ENCODE peak calls at places on chromosomes 7 and 10, in six cellular contexts. T, L, J, R, Z and N are unnamed samples. For H3K36me3, the result is how much of the 10 kb centered on the place peaks cover.

GRCh38 chr10:71399946-71400345 is 3.2 kb downstream of the CDH23 start:
- DNase-seq in R (no peak), Z (no peak), T (no peak), L (no peak), J (no peak), N (no peak)

GRCh38 chr7:24428676-24429075 is 144.6 kb upstream of the PALS2 start:
- DNase-seq in L (no peak), T (no peak), R (no peak), J (no peak), Z (no peak), N (no peak)

GRCh38 chr7:95335093-95335492 is 10.8 kb upstream of the PON1 start:
- DNase-seq in T (no peak), L (peak), Z (no peak), R (no peak), J (no peak), N (no peak)

GRCh38 chr10:102775973-102776669 is 32.4 kb downstream of the WBP1L start:
- DNase-seq in R (peak), Z (peak), J (no peak), T (peak), L (peak), N (no peak)

GRCh38 chr7:101878938-101879337 is 61.5 kb downstream of the CUX1 start:
- DNase-seq in T (no peak), R (no peak), L (no peak), Z (no peak), J (no peak), N (no peak)

GRCh38 chr10:104274762-104275721 is 6.1 kb downstream of the GSTO2 start:
- DNase-seq in J (peak), Z (no peak), R (peak), L (peak), T (peak), N (no peak)

GRCh38 chr7:1298051-1298937 is 65.6 kb downstream of the UNCX start:
- DNase-seq in L (no peak), R (no peak), J (no peak), T (no peak), Z (no peak), N (no peak)

GRCh38 chr7:94239661-94240234 is 154.9 kb upstream of the COL1A2 start:
- DNase-seq in J (peak), T (no peak), Z (no peak), R (peak), L (no peak), N (no peak)

GRCh38 chr10:102419561-102420442 is 834 bp upstream of the FBXL15 start:
- DNase-seq in J (peak), R (peak), T (peak), L (peak), Z (peak), N (peak)

GRCh38 chr7:8389898-8390642 is 43.3 kb upstream of the NXPH1 start:
- DNase-seq in J (no peak), R (peak), L (no peak), T (no peak), Z (peak), N (no peak)

GRCh38 chr7:132508724-132509348 is 67.4 kb downstream of the PLXNA4 start:
- DNase-seq in Z (no peak), R (peak), L (no peak), T (no peak), J (no peak), N (no peak)

GRCh38 chr10:43665054-43665453 is 16.4 kb upstream of the ZNF32 start:
- DNase-seq in R (no peak), L (peak), J (no peak), Z (no peak), T (no peak), N (no peak)

GRCh38 chr7:39950473-39951155 is 558 bp downstream of the CDK13 start:
- DNase-seq in Z (peak), T (peak), R (peak), L (peak), J (peak), N (peak)

GRCh38 chr10:15245530-15245929 is 77.0 kb upstream of the NMT2 start:
- DNase-seq in Z (no peak), T (peak), R (no peak), J (no peak), L (no peak), N (peak)

GRCh38 chr10:49175587-49176309 is 12.4 kb downstream of the TMEM273 start:
- DNase-seq in L (no peak), Z (no peak), J (peak), T (no peak), R (no peak), N (no peak)

GRCh38 chr7:132560825-132561529 is 15.3 kb downstream of the PLXNA4 start:
- DNase-seq in L (no peak), T (no peak), J (no peak), R (no peak), Z (no peak), N (no peak)

GRCh38 chr7:27700501-27700900 is 37.8 kb upstream of the HIBADH start:
- DNase-seq in Z (no peak), T (no peak), L (no peak), J (no peak), R (no peak), N (no peak)

GRCh38 chr10:119090968-119091367 is 10.4 kb upstream of the EIF3A start:
- DNase-seq in Z (no peak), T (peak), R (no peak), L (peak), J (no peak), N (no peak)

GRCh38 chr7:76329479-76329878 is 27.0 kb downstream of the HSPB1 start:
- DNase-seq in J (peak), L (no peak), Z (no peak), T (no peak), R (no peak), N (no peak)

GRCh38 chr10:12609435-12609834 is 260.1 kb downstream of the CAMK1D start:
- DNase-seq in J (no peak), L (no peak), R (no peak), T (no peak), Z (no peak), N (no peak)

GRCh38 chr7:31336202-31337035 is 4.1 kb downstream of the NEUROD6 start:
- DNase-seq in R (no peak), Z (no peak), J (peak), L (no peak), T (no peak), N (no peak)
- H3K4me3 ChIP-seq in R (peak), Z (no peak), J (peak), L (no peak), T (no peak), N (no peak)

GRCh38 chr10:75709830-75710229 is 278.4 kb downstream of the LRMDA start:
- DNase-seq in L (no peak), Z (no peak), R (no peak), J (no peak), T (no peak), N (no peak)
- H3K36me3 ChIP-seq in L (under half), Z (under half), R (under half), J (under half), T (under half), N (under half)

GRCh38 chr10:33487014-33487776 is 152.7 kb upstream of the NRP1 start:
- DNase-seq in Z (no peak), J (no peak), R (no peak), L (peak), T (peak), N (no peak)
- H3K4me3 ChIP-seq in Z (peak), J (no peak), R (no peak), L (peak), T (no peak), N (peak)

DNA sequence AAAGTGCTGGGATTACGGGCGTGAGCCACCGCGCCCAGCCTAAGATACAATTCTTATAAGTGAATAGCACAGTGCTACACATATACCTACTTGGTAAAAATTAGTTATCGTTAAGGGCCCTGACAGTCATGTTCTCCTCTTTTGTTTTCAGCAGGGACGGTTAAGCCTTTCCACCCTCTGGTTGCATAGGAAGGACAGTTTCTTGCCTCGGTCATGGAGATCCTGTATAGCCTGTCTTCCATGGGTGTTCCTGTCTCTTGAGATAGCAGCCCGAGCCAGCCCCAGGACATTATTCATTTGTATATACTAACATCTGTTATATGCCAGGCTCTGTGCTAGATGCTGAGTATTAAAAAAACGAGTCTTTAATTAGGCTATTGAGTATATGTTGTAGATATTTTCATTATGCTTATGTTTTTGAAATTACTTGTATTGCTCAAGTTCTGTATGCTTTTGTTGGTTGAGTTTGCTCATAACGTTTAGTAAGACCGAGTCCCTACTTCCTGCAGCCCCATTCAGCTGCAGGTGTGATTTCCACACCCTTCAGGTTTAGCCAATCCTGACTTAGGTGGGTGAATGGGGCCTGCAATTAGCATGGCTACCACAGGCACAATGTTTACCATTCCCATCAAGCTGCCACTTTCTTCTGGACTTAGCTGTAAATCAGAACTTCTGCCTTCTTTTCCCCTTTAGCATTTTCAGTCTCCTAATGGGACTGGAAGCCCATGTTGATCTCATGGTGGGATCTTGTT is 24.8 kb downstream of the CCSER2 start:
- DNase-seq in R (no peak), T (no peak), J (no peak), Z (no peak), L (no peak), N (no peak)
- H3K36me3 ChIP-seq in R (under half), T (under half), J (under half), Z (under half), L (under half), N (under half)

GRCh38 chr10:129101232-129101980 is 365.6 kb upstream of the MGMT start:
- DNase-seq in Z (no peak), R (no peak), L (no peak), T (no peak), J (no peak), N (peak)
- H3K4me3 ChIP-seq in Z (no peak), R (no peak), L (no peak), T (no peak), J (no peak), N (no peak)

GRCh38 chr7:139694389-139694676 is 83.5 kb downstream of the HIPK2 start:
- DNase-seq in L (no peak), J (no peak), Z (no peak), R (no peak), T (no peak), N (no peak)
- H3K36me3 ChIP-seq in L (under half), J (under half), Z (under half), R (half or more), T (under half), N (under half)

DNA sequence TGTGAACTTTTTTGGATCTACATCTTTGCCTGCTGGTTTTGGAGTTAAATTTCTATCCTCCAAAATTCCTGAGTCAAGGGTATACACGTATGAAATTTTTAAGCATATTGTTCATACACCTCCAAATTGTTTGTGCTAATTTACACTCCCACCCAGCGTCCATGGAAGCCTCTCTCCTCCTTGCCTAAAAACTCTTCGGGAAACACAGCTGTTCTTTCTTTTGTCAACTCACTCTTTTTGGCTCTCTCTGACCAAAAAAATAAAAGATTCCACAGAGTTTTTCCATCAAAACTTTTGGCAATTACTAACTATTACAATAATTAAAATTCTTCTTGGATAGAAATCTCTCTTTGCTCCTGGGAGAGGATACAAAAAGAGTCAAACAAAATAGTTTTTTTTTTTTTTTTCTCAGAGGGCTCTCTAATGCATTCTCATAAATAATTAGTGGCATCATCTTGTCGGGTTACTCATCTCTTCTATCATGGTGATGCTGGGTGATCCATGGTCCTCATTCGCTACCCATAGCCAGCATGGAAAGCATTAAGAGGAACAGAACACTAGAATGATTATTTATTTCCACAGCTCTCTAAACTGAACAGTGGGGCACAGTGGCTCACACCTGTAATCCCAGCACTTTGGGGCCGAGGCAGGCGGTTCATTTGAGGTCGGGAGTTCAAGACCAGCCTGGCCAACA is 310.7 kb downstream of the SFMBT2 start:
- DNase-seq in Z (no peak), J (no peak), T (no peak), L (no peak), R (no peak), N (no peak)
- H3K4me3 ChIP-seq in Z (no peak), J (no peak), T (no peak), L (no peak), R (no peak), N (no peak)

GRCh38 chr7:5377816-5378215 is 45.8 kb downstream of the TNRC18 start:
- DNase-seq in Z (no peak), T (no peak), L (no peak), R (no peak), J (no peak), N (no peak)

GRCh38 chr7:5377279-5377678 is 46.4 kb downstream of the TNRC18 start:
- DNase-seq in Z (no peak), T (no peak), J (no peak), R (no peak), L (no peak), N (no peak)

GRCh38 chr7:5380350-5381210 is 43.1 kb downstream of the TNRC18 start:
- DNase-seq in Z (no peak), T (no peak), L (no peak), J (no peak), R (no peak), N (no peak)

GRCh38 chr7:5381211-5381772 is 42.3 kb downstream of the TNRC18 start:
- DNase-seq in Z (no peak), J (no peak), T (no peak), L (no peak), R (no peak), N (no peak)

DNA sequence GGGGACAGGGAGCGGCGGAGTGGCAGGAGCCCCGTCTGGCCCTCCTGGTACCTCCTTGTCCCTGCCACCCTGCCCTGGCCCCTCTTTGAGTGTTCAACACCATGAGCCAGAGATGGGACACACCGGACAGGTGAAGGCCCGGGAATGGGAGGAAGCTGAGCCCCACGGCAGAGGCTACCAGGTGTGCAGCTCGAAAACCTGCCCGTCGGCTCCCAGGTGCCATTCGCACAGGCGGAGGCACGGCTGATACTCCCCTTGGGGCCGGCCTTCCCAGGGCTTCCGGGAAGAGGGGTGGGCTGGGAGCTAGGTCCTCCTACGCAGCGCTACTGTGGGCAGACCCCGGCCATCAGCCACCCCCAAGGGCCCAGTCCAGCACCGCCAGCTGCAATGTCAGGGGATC is 44.1 kb downstream of the TNRC18 start:
- DNase-seq in L (no peak), Z (no peak), T (no peak), J (no peak), R (no peak), N (no peak)
- H3K36me3 ChIP-seq in L (under half), Z (under half), T (under half), J (half or more), R (under half), N (under half)

GRCh38 chr7:81385370-81385769 is 384.5 kb downstream of the HGF start:
- DNase-seq in Z (no peak), J (no peak), L (no peak), R (no peak), T (no peak), N (no peak)

GRCh38 chr7:81383848-81384247 is 386.0 kb downstream of the HGF start:
- DNase-seq in L (no peak), T (no peak), R (no peak), J (no peak), Z (no peak), N (no peak)
- H3K4me3 ChIP-seq in L (no peak), T (no peak), R (no peak), J (no peak), Z (no peak), N (no peak)